ENCODE peak calls at places on chromosomes 3 and 15, in four cellular contexts. A is SK-N-SH, N is PC-3, Z is HCT116. G is an unnamed sample.

GRCh38 chr3:105899528-105899927 is 30.7 kb upstream of the CBLB start:
- DNase-seq in A (no peak), Z (no peak), N (peak), G (no peak)

GRCh38 chr15:28178290-28178689 is 79.2 kb upstream of the OCA2 start:
- DNase-seq in N (no peak), Z (no peak), A (no peak), G (no peak)

GRCh38 chr15:68384451-68385239 is 47.3 kb downstream of the ITGA11 start:
- DNase-seq in Z (no peak), A (peak), N (peak), G (no peak)

GRCh38 chr3:140842984-140843649 is 98.5 kb upstream of the SLC25A36 start:
- DNase-seq in N (no peak), Z (no peak), A (no peak), G (no peak)

GRCh38 chr3:170425491-170426239 is 7.0 kb downstream of the CLDN11 start:
- DNase-seq in A (peak), N (no peak), Z (no peak), G (peak)

GRCh38 chr3:16513141-16514020 is at the start of gene RFTN1:
- DNase-seq in N (peak), Z (no peak), A (peak), G (peak)

GRCh38 chr3:178709047-178709446 is 172.8 kb downstream of the KCNMB2 start:
- DNase-seq in Z (no peak), N (no peak), A (no peak), G (no peak)

GRCh38 chr3:102532901-102533300 is 98.1 kb downstream of the ZPLD1 start:
- DNase-seq in N (no peak), Z (no peak), A (no peak), G (no peak)

GRCh38 chr3:106086636-106087035 is 217.8 kb upstream of the CBLB start:
- DNase-seq in N (peak), A (no peak), Z (no peak), G (no peak)

GRCh38 chr3:122415762-122416654 is at the start of gene WDR5B:
- DNase-seq in N (peak), Z (peak), A (peak), G (peak)
- TF ChIP-seq EZH2phosphoT487 in N (no peak), Z (no peak), A (no peak), G (no peak)

GRCh38 chr15:35692256-35692867 is 146.4 kb upstream of the DPH6 start:
- DNase-seq in N (peak), Z (no peak), A (no peak), G (no peak)
- H3K9ac ChIP-seq in N (no peak), Z (no peak), A (no peak), G (no peak)

GRCh38 chr15:99502661-99503060 is 63.1 kb upstream of the MEF2A start:
- DNase-seq in Z (no peak), A (no peak), N (no peak), G (no peak)

GRCh38 chr15:99503411-99503810 is 62.4 kb upstream of the MEF2A start:
- DNase-seq in A (no peak), N (no peak), Z (no peak), G (no peak)

GRCh38 chr15:99504823-99505551 is 60.8 kb upstream of the MEF2A start:
- DNase-seq in Z (no peak), A (no peak), N (peak), G (no peak)

GRCh38 chr15:99502182-99502581 is 63.6 kb upstream of the MEF2A start:
- DNase-seq in Z (no peak), A (no peak), N (no peak), G (no peak)

DNA sequence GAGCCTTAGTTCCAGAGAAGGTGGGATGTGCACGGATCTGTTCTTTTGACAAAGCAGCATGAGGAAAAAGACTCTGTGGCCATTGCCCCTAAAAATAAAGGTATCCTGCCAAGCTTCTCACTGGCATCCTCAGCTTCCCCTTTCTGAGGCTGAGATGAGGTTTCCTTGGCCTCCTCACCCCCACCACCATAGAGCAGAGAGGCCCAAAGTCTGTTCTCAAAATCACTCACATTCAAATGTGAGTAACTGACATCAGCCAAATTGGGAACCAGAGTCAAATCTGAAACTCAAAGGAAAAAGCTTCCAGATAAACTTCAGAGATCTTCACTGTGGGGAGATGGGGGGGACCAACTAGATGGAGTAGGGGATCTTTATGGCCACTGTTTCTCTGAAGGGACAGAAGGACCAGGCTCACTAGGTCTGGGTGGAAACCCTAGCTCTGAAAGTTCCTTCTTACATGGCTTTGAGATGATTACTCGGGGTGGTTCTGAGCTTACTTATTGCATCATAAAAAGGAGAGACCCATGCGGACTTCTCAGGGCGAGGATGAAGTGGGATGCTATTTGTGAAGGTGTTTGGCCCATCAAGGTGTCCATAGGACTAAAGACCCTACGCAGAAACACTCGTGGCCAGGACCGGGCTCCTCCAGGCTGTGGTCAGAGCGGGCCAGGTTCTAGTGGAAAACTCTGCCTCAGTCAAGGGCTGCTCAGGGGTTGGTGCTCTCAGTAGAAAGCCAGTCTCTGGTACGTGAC is 61.5 kb upstream of the MEF2A start:
- DNase-seq in Z (no peak), A (no peak), N (no peak), G (no peak)
- TF ChIP-seq EZH2phosphoT487 in Z (no peak), A (no peak), N (no peak), G (no peak)

DNA sequence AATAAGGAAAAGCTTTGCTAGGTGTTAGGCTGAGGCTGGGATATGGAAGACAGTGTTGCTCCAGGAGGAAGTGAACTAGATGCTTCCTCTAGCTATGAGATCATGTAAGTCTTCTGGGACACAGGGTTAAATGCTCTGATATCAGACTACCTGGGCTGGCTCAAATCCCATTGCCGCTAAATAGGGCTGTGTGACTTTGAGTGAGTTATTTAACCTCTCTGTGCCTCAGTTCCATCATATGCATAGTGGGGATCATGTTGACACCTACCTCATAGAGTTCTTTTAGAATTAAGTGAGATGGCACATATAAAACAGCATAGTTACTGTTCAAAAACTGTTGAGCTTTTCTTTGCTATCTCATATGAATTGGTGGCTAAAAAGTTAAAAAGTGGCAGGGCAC is 12.6 kb downstream of the RPLP1 start:
- DNase-seq in N (no peak), A (no peak), Z (no peak), G (no peak)
- H3K9ac ChIP-seq in N (no peak), A (no peak), Z (no peak), G (no peak)